ENCODE peak calls at places on chromosomes 5 and 9, in four cellular contexts. N, K, I and A are unnamed samples.

GRCh38 chr9:134638503-134639090 is 3.0 kb upstream of the COL5A1 start:
- DNase-seq in K (no peak), I (no peak), N (no peak), A (no peak)

GRCh38 chr9:110748251-110748893 is 79.8 kb downstream of the MUSK start:
- DNase-seq in K (no peak), N (no peak), I (no peak), A (no peak)

GRCh38 chr9:36486454-36486932 is 86.2 kb upstream of the MELK start:
- DNase-seq in I (peak), N (no peak), K (no peak), A (no peak)

GRCh38 chr9:70324963-70325362 is 66.2 kb downstream of the SMC5 start:
- DNase-seq in I (no peak), K (no peak), N (no peak), A (no peak)

GRCh38 chr9:8234286-8234819 is 434.8 kb upstream of the DMAC1 start:
- DNase-seq in N (peak), I (no peak), K (no peak), A (peak)

GRCh38 chr5:140372971-140373487 is 13.0 kb downstream of the SLC4A9 start:
- DNase-seq in N (peak), K (peak), I (peak), A (peak)

GRCh38 chr5:168214886-168215285 is 76.6 kb upstream of the WWC1 start:
- DNase-seq in N (no peak), K (no peak), I (no peak), A (no peak)

GRCh38 chr9:111851536-111851935 is 45.1 kb upstream of the UGCG start:
- DNase-seq in I (peak), K (no peak), N (no peak), A (no peak)

GRCh38 chr9:83655433-83655832 is 32.5 kb downstream of the IDNK start:
- DNase-seq in N (no peak), K (no peak), I (no peak), A (no peak)

GRCh38 chr5:32129074-32129598 is 45.0 kb downstream of the GOLPH3 start:
- DNase-seq in K (no peak), N (no peak), I (no peak), A (no peak)

GRCh38 chr5:168951341-168951740 is 349.6 kb downstream of the SLIT3 start:
- DNase-seq in N (no peak), I (no peak), K (no peak), A (no peak)

GRCh38 chr9:123033352-123033751 is at the start of gene GPR21:
- DNase-seq in K (no peak), N (no peak), I (no peak), A (no peak)

GRCh38 chr9:91426123-91426745 is 2.6 kb upstream of the NFIL3 start:
- DNase-seq in N (no peak), K (peak), I (no peak), A (no peak)

GRCh38 chr5:36279054-36279698 is 22.5 kb downstream of the RANBP3L start:
- DNase-seq in K (no peak), I (no peak), N (no peak), A (no peak)

GRCh38 chr5:132017738-132018625 is 6.5 kb upstream of the ACSL6 start:
- DNase-seq in N (peak), I (no peak), K (no peak), A (no peak)

GRCh38 chr5:133285583-133286021 is 233.8 kb downstream of the HSPA4 start:
- DNase-seq in I (no peak), K (no peak), N (no peak), A (no peak)

GRCh38 chr9:34337404-34337803 is 8.0 kb downstream of the NUDT2 start:
- DNase-seq in I (no peak), N (no peak), K (no peak), A (no peak)

GRCh38 chr5:36744041-36744677 is 132.4 kb upstream of the NIPBL start:
- DNase-seq in K (no peak), N (no peak), I (peak), A (no peak)

GRCh38 chr5:141692919-141693848 is 11.2 kb upstream of the ARAP3 start:
- DNase-seq in I (peak), K (no peak), N (no peak), A (no peak)

GRCh38 chr5:91281409-91281808 is 101.7 kb downstream of the ARRDC3 start:
- DNase-seq in I (no peak), N (no peak), K (no peak), A (no peak)

GRCh38 chr5:163578652-163579051 is 73.2 kb downstream of the MAT2B start:
- DNase-seq in K (no peak), N (no peak), I (no peak), A (no peak)

GRCh38 chr5:65742565-65743231 is 20.7 kb downstream of the NLN start:
- DNase-seq in I (peak), N (no peak), K (peak), A (no peak)

GRCh38 chr5:59759600-59760357 is 133.7 kb downstream of the PDE4D start:
- DNase-seq in N (no peak), I (no peak), K (no peak), A (no peak)

GRCh38 chr9:32422237-32422806 is 37.9 kb downstream of the ACO1 start:
- DNase-seq in K (no peak), I (no peak), N (no peak), A (no peak)

GRCh38 chr9:37951671-37952579 is 48.0 kb upstream of the SLC25A51 start:
- DNase-seq in K (no peak), I (no peak), N (no peak), A (no peak)

GRCh38 chr5:169945831-169946261 is 34.4 kb downstream of the INSYN2B start:
- DNase-seq in K (peak), N (peak), I (no peak), A (peak)

DNA sequence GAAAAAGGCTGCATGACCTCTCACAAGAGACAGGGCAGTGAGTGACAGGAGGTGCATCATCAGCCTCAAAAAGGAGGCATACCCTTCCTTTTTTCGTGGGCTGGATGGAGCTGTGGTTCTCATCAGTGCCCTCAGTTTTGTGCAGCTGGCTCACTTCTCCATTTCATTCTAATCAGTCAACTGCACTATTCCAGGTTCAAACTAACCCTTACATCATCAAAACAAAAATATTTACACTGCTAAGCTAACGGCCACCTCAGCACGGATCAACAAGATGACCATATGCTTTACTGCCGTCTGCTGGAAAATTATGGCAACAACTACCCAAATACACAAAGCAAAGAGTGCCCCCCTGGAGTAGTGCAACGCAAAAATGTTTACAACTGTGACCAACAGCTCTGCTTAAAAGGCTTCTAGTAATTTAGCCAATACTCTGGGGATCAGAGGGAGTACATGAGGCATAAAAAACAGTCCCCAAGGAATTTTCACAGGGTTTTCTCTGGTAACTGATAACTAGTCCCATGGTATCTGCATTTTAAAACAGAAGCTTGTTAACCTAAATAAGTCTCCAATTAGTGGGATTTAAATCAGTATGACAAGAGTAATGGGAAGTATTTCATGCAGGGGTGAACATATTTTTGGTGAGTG is 10.8 kb downstream of the KCNV2 start:
- DNase-seq in N (no peak), K (peak), I (peak), A (no peak)
- TF ChIP-seq TEAD4 in N (no peak), K (no peak), I (peak), A (no peak)

GRCh38 chr5:44927335-44927734 is 118.6 kb downstream of the MRPS30 start:
- DNase-seq in K (no peak), N (no peak), I (no peak), A (no peak)

GRCh38 chr5:44935262-44935661 is 126.5 kb downstream of the MRPS30 start:
- DNase-seq in I (no peak), K (no peak), N (peak), A (peak)

GRCh38 chr5:44935871-44936270 is 127.1 kb downstream of the MRPS30 start:
- DNase-seq in N (no peak), K (no peak), I (no peak), A (no peak)

GRCh38 chr5:44933686-44934085 is 124.9 kb downstream of the MRPS30 start:
- DNase-seq in I (no peak), K (no peak), N (no peak), A (no peak)

GRCh38 chr5:44932922-44933585 is 124.3 kb downstream of the MRPS30 start:
- DNase-seq in I (no peak), N (no peak), K (no peak), A (no peak)
- TF ChIP-seq TEAD4 in I (no peak), N (no peak), K (no peak), A (no peak)

DNA sequence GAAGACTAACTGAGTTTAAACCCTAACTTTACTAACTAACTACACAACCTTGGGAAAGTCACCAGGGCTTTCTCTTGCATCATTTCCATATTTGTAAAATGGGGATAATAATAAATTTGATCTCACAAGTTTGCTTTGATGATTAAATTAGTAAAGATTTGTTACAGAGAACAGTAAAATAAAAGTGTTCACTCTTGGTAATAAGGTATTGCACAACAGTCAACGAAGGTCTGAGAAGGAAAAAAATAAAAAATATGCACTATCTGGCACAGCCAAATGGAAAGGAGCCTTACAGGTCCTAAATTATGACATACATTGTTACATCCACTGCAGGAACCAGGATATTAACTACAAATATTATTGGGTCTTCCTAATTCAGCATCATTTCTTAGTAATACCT is 160.0 kb upstream of the TMEM161B start:
- DNase-seq in I (no peak), K (no peak), N (no peak), A (no peak)
- TF ChIP-seq TEAD4 in I (no peak), K (no peak), N (no peak), A (no peak)

DNA sequence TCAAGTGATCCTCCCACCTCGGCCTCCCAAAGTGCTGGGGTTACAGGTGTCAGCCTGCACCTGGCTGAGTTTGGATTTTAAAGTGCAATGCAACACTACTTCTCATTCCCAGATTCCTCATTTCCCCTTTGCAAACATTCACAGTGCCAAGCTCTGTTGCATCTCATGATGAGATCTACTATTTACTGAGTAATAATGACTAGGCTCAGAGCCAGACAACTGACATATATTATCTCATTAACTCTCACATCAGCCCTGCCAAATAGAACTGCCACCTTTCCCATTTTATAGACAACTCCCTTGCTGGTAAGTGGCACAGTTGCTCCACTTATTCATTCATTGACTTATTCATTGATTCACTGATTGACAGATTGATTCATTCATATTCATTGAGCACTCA is 7.0 kb downstream of the PDE6A start:
- DNase-seq in I (no peak), K (no peak), N (no peak), A (no peak)
- TF ChIP-seq TEAD4 in I (no peak), K (no peak), N (no peak), A (no peak)

DNA sequence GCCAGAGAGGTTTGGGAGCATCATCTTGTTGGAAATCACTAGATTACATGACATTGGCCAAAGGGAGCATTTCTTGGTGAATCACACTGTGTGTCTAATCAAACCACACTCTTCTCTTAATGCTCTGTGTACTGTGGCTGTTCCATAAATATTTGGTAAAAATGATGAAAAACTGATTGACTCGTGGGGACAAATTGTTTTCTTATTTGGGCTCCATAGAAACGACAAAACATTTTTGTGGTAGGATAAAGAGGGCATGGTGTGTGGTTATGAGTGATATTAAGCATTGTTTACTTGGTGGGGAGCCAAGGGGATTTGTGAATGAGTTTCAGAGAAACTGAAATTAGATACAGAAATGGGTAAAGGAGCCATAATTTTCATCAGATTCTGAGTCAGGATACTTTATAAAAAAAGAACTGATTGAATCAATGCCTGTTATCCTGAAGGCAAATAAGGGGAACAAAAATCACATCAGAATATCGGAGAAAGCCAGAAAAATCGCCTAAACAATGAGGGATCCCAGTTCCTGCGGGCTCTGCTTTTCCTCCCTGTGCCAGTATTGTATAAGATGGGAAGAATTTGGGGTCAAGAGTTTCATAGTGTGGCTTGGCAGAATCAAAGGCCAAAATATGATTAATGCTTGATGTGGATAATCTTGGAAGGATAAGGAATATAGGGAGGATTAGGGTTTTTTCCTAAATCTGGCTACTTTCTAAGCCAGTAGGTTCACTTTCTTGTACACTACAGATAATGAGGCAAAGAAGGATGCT is 33.3 kb downstream of the FBXL7 start:
- DNase-seq in I (no peak), N (no peak), K (no peak), A (no peak)
- TF ChIP-seq TEAD4 in I (no peak), N (no peak), K (no peak), A (no peak)

GRCh38 chr9:114499941-114500528 is 5.2 kb downstream of the WHRN start:
- DNase-seq in N (no peak), I (no peak), K (no peak), A (no peak)

GRCh38 chr9:114497727-114498382 is 7.4 kb downstream of the WHRN start:
- DNase-seq in I (no peak), K (no peak), N (no peak), A (no peak)

GRCh38 chr9:114500583-114501292 is 4.5 kb downstream of the WHRN start:
- DNase-seq in N (no peak), K (no peak), I (no peak), A (no peak)

GRCh38 chr9:114497220-114497619 is 8.1 kb downstream of the WHRN start:
- DNase-seq in K (no peak), N (no peak), I (no peak), A (no peak)

GRCh38 chr9:114499528-114499927 is 5.7 kb downstream of the WHRN start:
- DNase-seq in I (no peak), K (no peak), N (no peak), A (no peak)
- TF ChIP-seq TEAD4 in I (no peak), K (no peak), N (no peak), A (no peak)